ENCODE peak calls at places on chromosomes 11 and 22, in seven cellular contexts. X, T, N, Q, R, C and Y are unnamed samples. For H3K36me3 and H3K27me3, the result is how much of the 10 kb centered on the place peaks cover.

GRCh38 chr11:74330065-74330858 is 18.8 kb upstream of the P4HA3 start:
- DNase-seq in X (peak), T (no peak), N (peak), Q (no peak), R (no peak), C (no peak), Y (no peak)

GRCh38 chr22:50207383-50208031 is 6.7 kb downstream of the SELENOO start:
- DNase-seq in X (no peak), T (no peak), N (no peak), Q (no peak), R (no peak), C (no peak), Y (no peak)

GRCh38 chr11:45771194-45771941 is 33.6 kb upstream of the SLC35C1 start:
- DNase-seq in X (peak), T (peak), N (peak), Q (peak), R (peak), C (peak), Y (peak)

GRCh38 chr11:31770011-31770410 is 41.1 kb downstream of the PAX6 start:
- DNase-seq in X (no peak), T (no peak), N (no peak), Q (no peak), R (no peak), C (no peak), Y (no peak)

GRCh38 chr22:42282252-42282942 is 11.9 kb upstream of the TCF20 start:
- DNase-seq in X (no peak), T (no peak), N (no peak), Q (no peak), R (no peak), C (no peak), Y (no peak)

GRCh38 chr11:18192988-18193387 is 20.4 kb downstream of the MRGPRX4 start:
- DNase-seq in X (no peak), T (no peak), N (no peak), Q (peak), R (no peak), C (no peak), Y (no peak)

GRCh38 chr11:73404048-73404447 is 27.8 kb downstream of the RELT start:
- DNase-seq in X (peak), T (no peak), N (peak), Q (peak), R (no peak), C (peak), Y (no peak)

GRCh38 chr11:57501951-57502350 is 13.6 kb downstream of the SLC43A1 start:
- DNase-seq in X (peak), T (no peak), N (peak), Q (no peak), R (no peak), C (no peak), Y (no peak)

GRCh38 chr11:128483211-128483788 is 104.1 kb downstream of the ETS1 start:
- DNase-seq in X (no peak), T (no peak), N (no peak), Q (no peak), R (no peak), C (no peak), Y (no peak)

GRCh38 chr11:11146830-11147229 is 206.2 kb downstream of the CSNK2A3 start:
- DNase-seq in X (no peak), T (no peak), N (no peak), Q (no peak), R (no peak), C (no peak), Y (no peak)

GRCh38 chr11:128021304-128022006 is 565.9 kb downstream of the ETS1 start:
- DNase-seq in X (no peak), T (no peak), N (peak), Q (peak), R (no peak), C (no peak), Y (no peak)

GRCh38 chr11:69841859-69842698 is 22.9 kb upstream of the FGF3 start:
- DNase-seq in X (peak), T (no peak), N (no peak), Q (peak), R (peak), C (no peak), Y (no peak)

GRCh38 chr22:49554741-49555140 is 272.9 kb downstream of the BRD1 start:
- DNase-seq in X (no peak), T (no peak), N (no peak), Q (no peak), R (no peak), C (no peak), Y (no peak)

GRCh38 chr11:66906077-66906929 is 49.4 kb downstream of the LRFN4 start:
- DNase-seq in X (peak), T (no peak), N (peak), Q (no peak), R (no peak), C (peak), Y (no peak)

GRCh38 chr22:44363214-44363979 is 50.6 kb upstream of the SHISAL1 start:
- DNase-seq in X (peak), T (no peak), N (peak), Q (no peak), R (no peak), C (peak), Y (no peak)

GRCh38 chr11:19525714-19526113 is 186.9 kb upstream of the NAV2 start:
- DNase-seq in X (no peak), T (no peak), N (no peak), Q (peak), R (no peak), C (no peak), Y (no peak)

GRCh38 chr22:45397806-45398205 is 15.6 kb downstream of the SMC1B start:
- DNase-seq in X (no peak), T (no peak), N (no peak), Q (peak), R (no peak), C (no peak), Y (no peak)

GRCh38 chr11:83220279-83220678 is 26.8 kb downstream of the ANKRD42 start:
- DNase-seq in X (no peak), T (no peak), N (no peak), Q (no peak), R (no peak), C (no peak), Y (no peak)

GRCh38 chr22:38218661-38219331 is 17.0 kb downstream of the MAFF start:
- DNase-seq in X (peak), T (no peak), N (peak), Q (peak), R (no peak), C (peak), Y (peak)

GRCh38 chr11:100837294-100837693 is 150.2 kb downstream of the ARHGAP42 start:
- DNase-seq in X (no peak), T (no peak), N (no peak), Q (no peak), R (no peak), C (no peak), Y (no peak)

GRCh38 chr22:33427461-33427860 is 369.3 kb upstream of the SYN3 start:
- DNase-seq in X (no peak), T (no peak), N (no peak), Q (no peak), R (no peak), C (no peak), Y (no peak)
- H3K4me3 ChIP-seq in X (no peak), T (no peak), N (no peak), Q (no peak), R (no peak), C (no peak), Y (no peak)

GRCh38 chr11:126747315-126747714 is 253.3 kb downstream of the KIRREL3 start:
- DNase-seq in X (no peak), T (no peak), N (no peak), Q (no peak), R (no peak), C (no peak), Y (no peak)

GRCh38 chr11:126744699-126745098 is 255.9 kb downstream of the KIRREL3 start:
- DNase-seq in X (no peak), T (no peak), N (no peak), Q (no peak), R (no peak), C (no peak), Y (no peak)

GRCh38 chr11:126748097-126748756 is 252.3 kb downstream of the KIRREL3 start:
- DNase-seq in X (no peak), T (no peak), N (no peak), Q (no peak), R (no peak), C (no peak), Y (no peak)

GRCh38 chr11:126742582-126742981 is 258.0 kb downstream of the KIRREL3 start:
- DNase-seq in X (no peak), T (no peak), N (no peak), Q (no peak), R (no peak), C (no peak), Y (no peak)

GRCh38 chr11:126746443-126746842 is 254.1 kb downstream of the KIRREL3 start:
- DNase-seq in X (no peak), T (no peak), N (no peak), Q (no peak), R (no peak), C (no peak), Y (no peak)
- H3K36me3 ChIP-seq in X (under half), T (under half), N (under half), Q (under half), R (under half), C (under half), Y (under half)

GRCh38 chr22:22154068-22154467 is 90.5 kb upstream of the VPREB1 start:
- DNase-seq in X (no peak), T (no peak), N (no peak), Q (no peak), R (no peak), C (no peak), Y (no peak)
- H3K27me3 ChIP-seq in X (under half), T (under half), N (under half), Q (under half), R (under half), C (under half), Y (under half)

GRCh38 chr11:80320765-80321164 is 879.9 kb upstream of the TENM4 start:
- DNase-seq in X (no peak), T (no peak), N (peak), Q (peak), R (no peak), C (no peak), Y (no peak)
- H3K4me3 ChIP-seq in X (no peak), T (no peak), N (no peak), Q (no peak), R (no peak), C (no peak), Y (no peak)